ENCODE peak calls at places on chromosomes 3 and 15, in five cellular contexts. F is left ventricle myocardium inferior; C is stimulated activated CD4-positive, alpha-beta T cell treated with anti-CD3 and anti-CD28 coated beads, TNF-alpha, amount 100 ng/mL, for 4 hours; X is T follicular helper cell; B is breast epithelium. R is an unnamed sample.

GRCh38 chr3:56357266-56357665 is 111.0 kb downstream of the ERC2 start:
- DNase-seq in X (no peak), B (no peak), F (no peak), C (no peak), R (no peak)

GRCh38 chr3:23590874-23591273 is 214.9 kb upstream of the UBE2E1 start:
- DNase-seq in F (no peak), X (no peak), C (no peak), B (no peak), R (no peak)

GRCh38 chr3:78899846-78900245 is 868.0 kb downstream of the ROBO1 start:
- DNase-seq in C (no peak), X (no peak), B (no peak), F (no peak), R (no peak)

GRCh38 chr3:193928354-193929209 is 207.4 kb upstream of the HES1 start:
- DNase-seq in F (no peak), C (no peak), B (no peak), X (no peak), R (no peak)

GRCh38 chr3:87361956-87362355 is 85.6 kb upstream of the POU1F1 start:
- DNase-seq in B (no peak), F (no peak), X (no peak), C (no peak), R (no peak)

GRCh38 chr3:161369531-161369930 is 1.8 kb downstream of the SPTSSB start:
- DNase-seq in C (no peak), X (no peak), B (no peak), F (no peak), R (no peak)

GRCh38 chr15:78207110-78207458 is 27.3 kb downstream of the ACSBG1 start:
- DNase-seq in F (no peak), X (no peak), B (peak), C (no peak), R (no peak)

GRCh38 chr3:37833790-37834189 is 27.9 kb upstream of the CTDSPL start:
- DNase-seq in X (no peak), B (no peak), C (no peak), F (no peak), R (no peak)

GRCh38 chr15:72009207-72009606 is 108.7 kb downstream of the MYO9A start:
- DNase-seq in F (no peak), B (no peak), X (no peak), C (no peak), R (no peak)

GRCh38 chr3:129035360-129036233 is 25.0 kb upstream of the GP9 start:
- DNase-seq in C (no peak), F (no peak), X (no peak), B (no peak), R (no peak)